ENCODE peak calls at places on chromosome 18, in four cellular contexts. Y is IMR-90, I is H9, Z is H1. D is an unnamed sample.
A peak's percentile ranks its signal among the peaks of the same experiment; 100 is the strongest.

GRCh38 chr18:10353791-10354190 is 100.6 kb upstream of the APCDD1 start:
- DNase-seq in Y (peak; percentile 95), I (no peak), Z (no peak), D (no peak)

GRCh38 chr18:45254683-45255082 is 360.6 kb upstream of the SLC14A2 start:
- DNase-seq in Y (no peak), I (no peak), Z (no peak), D (no peak)

GRCh38 chr18:66168834-66169233 is 418.0 kb downstream of the CDH7 start:
- DNase-seq in Y (no peak), I (no peak), Z (no peak), D (no peak)

GRCh38 chr18:74064510-74064909 is 83.1 kb downstream of the FBXO15 start:
- DNase-seq in Y (peak; percentile 39), I (no peak), Z (no peak), D (no peak)

GRCh38 chr18:45557779-45558178 is 57.5 kb upstream of the SLC14A2 start:
- DNase-seq in Y (no peak), I (no peak), Z (no peak), D (no peak)

GRCh38 chr18:51437280-51438271 is 240.1 kb upstream of the MEX3C start:
- DNase-seq in Y (no peak), I (no peak), Z (no peak), D (no peak)

GRCh38 chr18:42956287-42956686 is 159.2 kb downstream of the RIT2 start:
- DNase-seq in Y (no peak), I (no peak), Z (no peak), D (peak; percentile 84)

GRCh38 chr18:50006470-50007046 is 188.4 kb downstream of the MYO5B start:
- DNase-seq in Y (no peak), I (no peak), Z (no peak), D (no peak)

GRCh38 chr18:51196116-51196810 is 1.2 kb downstream of the MEX3C start:
- DNase-seq in Y (peak; percentile 15), I (no peak), Z (no peak), D (no peak)

GRCh38 chr18:519019-519879 is 18.7 kb upstream of the COLEC12 start:
- DNase-seq in Y (peak; percentile 80), I (no peak), Z (no peak), D (peak; percentile 43)

GRCh38 chr18:29002747-29003146 is 825.8 kb upstream of the CDH2 start:
- DNase-seq in Y (no peak), I (no peak), Z (no peak), D (no peak)

GRCh38 chr18:55031576-55031975 is 72.3 kb upstream of the CCDC68 start:
- DNase-seq in Y (no peak), I (no peak), Z (no peak), D (peak; percentile 40)

GRCh38 chr18:53134711-53135110 is 794.7 kb downstream of the DCC start:
- DNase-seq in Y (no peak), I (no peak), Z (no peak), D (no peak)

DNA sequence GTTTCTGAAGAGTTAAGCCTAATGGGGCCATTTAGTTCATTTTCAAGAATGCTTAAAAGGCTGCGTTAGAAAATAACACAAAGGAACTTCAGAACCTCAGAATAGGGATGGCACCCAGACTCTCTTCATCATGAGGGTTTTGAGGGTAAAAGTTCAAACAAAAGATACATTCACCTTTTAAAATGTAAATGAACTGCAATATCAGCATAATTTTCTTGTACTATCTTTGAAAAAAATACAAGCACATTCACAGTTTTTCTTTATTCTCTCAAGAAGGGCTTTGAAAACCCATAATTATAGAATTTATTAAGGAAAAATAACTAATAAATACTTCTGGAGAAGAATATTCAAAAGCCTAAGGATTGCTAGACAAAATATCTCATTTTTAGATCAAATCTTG is 791.0 kb downstream of the DCC start:
- DNase-seq in Y (no peak), I (no peak), Z (no peak), D (no peak)
- H3K56ac ChIP-seq in Y (no peak overlapping the region), I (no peak overlapping the region), Z (no peak overlapping the region), D (no peak overlapping the region)

DNA sequence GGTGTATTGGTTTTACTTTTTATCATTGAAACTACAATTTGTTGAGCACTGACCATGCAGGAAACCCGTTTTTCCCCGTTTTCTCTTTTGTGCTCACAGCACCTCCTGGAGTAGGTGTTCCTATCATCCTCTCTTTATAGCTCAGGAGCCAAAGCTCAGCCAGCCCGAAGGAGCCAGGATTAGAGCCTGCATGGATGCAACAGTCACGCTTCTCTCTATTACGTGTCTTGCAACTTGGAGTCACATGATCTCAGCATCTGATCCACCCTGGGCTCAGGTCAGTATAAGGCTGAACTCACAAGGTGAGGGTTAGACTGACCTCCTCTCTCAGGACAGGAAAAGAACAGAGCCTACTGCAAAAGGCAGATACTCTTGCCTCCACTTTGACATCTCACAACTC is 150.5 kb downstream of the MBP start:
- DNase-seq in Y (no peak), I (no peak), Z (peak; percentile 45), D (no peak)
- H3K4me1 ChIP-seq in Y (no peaks in the 10 kb centered on the region), I (peaks cover 7% of the 10 kb centered on the region), Z (peaks cover 16% of the 10 kb centered on the region), D (no peaks in the 10 kb centered on the region)

GRCh38 chr18:63198098-63198760 is 121.3 kb downstream of the BCL2 start:
- DNase-seq in Y (no peak), I (no peak), Z (no peak), D (no peak)

GRCh38 chr18:63192171-63192884 is 127.2 kb downstream of the BCL2 start:
- DNase-seq in Y (no peak), I (no peak), Z (no peak), D (peak; percentile 27)

GRCh38 chr18:63197246-63197791 is 122.2 kb downstream of the BCL2 start:
- DNase-seq in Y (no peak), I (no peak), Z (no peak), D (no peak)

GRCh38 chr18:63192885-63193349 is 126.7 kb downstream of the BCL2 start:
- DNase-seq in Y (no peak), I (no peak), Z (no peak), D (no peak)

GRCh38 chr18:63195410-63196159 is 124.0 kb downstream of the BCL2 start:
- DNase-seq in Y (no peak), I (no peak), Z (no peak), D (no peak)
- H3K56ac ChIP-seq in Y (no peak overlapping the region), I (no peak overlapping the region), Z (no peak overlapping the region), D (no peak overlapping the region)

GRCh38 chr18:13260927-13261471 is 42.4 kb downstream of the LDLRAD4 start:
- DNase-seq in Y (no peak), I (no peak), Z (no peak), D (no peak)
- H3K4me1 ChIP-seq in Y (no peaks in the 10 kb centered on the region), I (no peaks in the 10 kb centered on the region), Z (peaks cover 2% of the 10 kb centered on the region), D (no peaks in the 10 kb centered on the region)

GRCh38 chr18:79510731-79511141 is 115.0 kb downstream of the NFATC1 start:
- DNase-seq in Y (no peak), I (no peak), Z (no peak), D (no peak)
- H3K56ac ChIP-seq in Y (no peak overlapping the region), I (no peak overlapping the region), Z (no peak overlapping the region), D (no peak overlapping the region)

D was measured in mesendoderm.